ENCODE peak calls at places on chromosomes 13 and 19, in nine cellular contexts. J is activated CD4-positive, alpha-beta T cell treated with anti-CD3 and anti-CD28 coated beads for 24 hours; C is EL; L is mucosa of descending colon; S is foreskin keratinocyte; A is hypothalamus; T is non-pigmented ciliary epithelial cell; Q is germinal center; G is GM18507. I is an unnamed sample.

GRCh38 chr13:91701975-91702374 is 303.6 kb downstream of the GPC5 start:
- DNase-seq in S (no peak), C (no peak), L (no peak), T (no peak), J (no peak), Q (no peak), G (no peak), A (no peak), I (no peak)

GRCh38 chr13:94400874-94401273 is 78.6 kb downstream of the DCT start:
- DNase-seq in S (no peak), J (no peak), T (no peak), G (no peak), A (no peak), L (no peak), C (no peak), Q (no peak), I (no peak)

GRCh38 chr13:28110414-28110813 is 10.0 kb upstream of the FLT3 start:
- DNase-seq in T (no peak), G (no peak), C (no peak), Q (no peak), A (no peak), J (no peak), L (no peak), S (no peak), I (no peak)

GRCh38 chr19:17733127-17733526 is 13.8 kb downstream of the MAP1S start:
- DNase-seq in L (no peak), G (no peak), C (no peak), A (no peak), Q (no peak), J (no peak), S (no peak), T (no peak), I (no peak)

GRCh38 chr13:75395056-75395455 is 86.9 kb downstream of the TBC1D4 start:
- DNase-seq in Q (peak; percentile 40), C (no peak), A (no peak), G (no peak), T (no peak), S (no peak), J (no peak), L (peak; percentile 34), I (no peak)

GRCh38 chr13:99354371-99354951 is 47.3 kb upstream of the GPR183 start:
- DNase-seq in G (no peak), L (no peak), A (no peak), S (peak; percentile 61), T (no peak), C (peak; percentile 19), Q (peak; percentile 22), J (no peak), I (peak; percentile 45)

GRCh38 chr19:45484273-45484945 is 12.4 kb downstream of the RTN2 start:
- DNase-seq in S (no peak), L (no peak), J (no peak), Q (no peak), G (no peak), A (no peak), C (peak; percentile 43), T (no peak), I (no peak)

GRCh38 chr19:38705197-38706019 is 38.9 kb downstream of the CAPN12 start:
- DNase-seq in S (no peak), T (no peak), C (no peak), L (no peak), G (no peak), Q (no peak), J (no peak), A (no peak), I (no peak)

GRCh38 chr19:2661615-2662014 is 40.9 kb downstream of the GNG7 start:
- DNase-seq in J (no peak), T (no peak), Q (no peak), L (no peak), C (no peak), G (no peak), S (no peak), A (no peak), I (no peak)

GRCh38 chr19:15379996-15380647 is 535 bp upstream of the AKAP8 start:
- DNase-seq in C (peak; percentile 54), L (peak; percentile 70), S (peak; percentile 58), A (no peak), T (no peak), G (no peak), Q (no peak), J (no peak), I (peak; percentile 22)

GRCh38 chr13:102510072-102510471 is 86.7 kb upstream of the TPP2 start:
- DNase-seq in T (no peak), J (no peak), C (no peak), Q (no peak), L (no peak), S (no peak), G (no peak), A (no peak), I (no peak)

GRCh38 chr19:49395581-49396407 is 7.7 kb downstream of the KASH5 start:
- DNase-seq in T (no peak), J (no peak), A (no peak), S (no peak), C (no peak), L (no peak), Q (no peak), G (no peak), I (no peak)

GRCh38 chr13:102035969-102036368 is 365.9 kb downstream of the FGF14 start:
- DNase-seq in Q (no peak), J (no peak), S (no peak), A (no peak), G (no peak), C (no peak), L (no peak), T (no peak), I (no peak)

I was measured in epithelial cell of prostate.